ENCODE peak calls at places on chromosome 21, in seven cellular contexts. Z is foreskin fibroblast, O is tibial artery, X is endothelial cell of umbilical vein, R is nephron progenitor cell, L is progenitor cell of endocrine pancreas, F is A549. D is an unnamed sample.

GRCh38 chr21:29166853-29167252 is 36.4 kb downstream of the MAP3K7CL start:
- DNase-seq in Z (no peak), O (no peak), X (no peak), R (no peak), L (no peak), F (no peak), D (no peak)

GRCh38 chr21:25368531-25368930 is 238.8 kb downstream of the MRPL39 start:
- DNase-seq in Z (no peak), O (no peak), X (no peak), R (no peak), L (no peak), F (no peak), D (no peak)

GRCh38 chr21:37208741-37209225 is 58.4 kb downstream of the VPS26C start:
- DNase-seq in Z (no peak), O (no peak), X (no peak), R (peak), L (no peak), F (no peak), D (no peak)

GRCh38 chr21:14913576-14914146 is 151.1 kb downstream of the NRIP1 start:
- DNase-seq in Z (no peak), O (no peak), X (no peak), R (no peak), L (no peak), F (no peak), D (no peak)

GRCh38 chr21:42337276-42337675 is 13.5 kb downstream of the TFF2 start:
- DNase-seq in Z (no peak), O (no peak), X (no peak), R (no peak), L (no peak), F (no peak), D (no peak)

GRCh38 chr21:31248598-31248997 is 95.5 kb downstream of the TIAM1 start:
- DNase-seq in Z (peak), O (no peak), X (no peak), R (no peak), L (no peak), F (peak), D (no peak)

GRCh38 chr21:37593015-37593414 is 226.4 kb downstream of the DYRK1A start:
- DNase-seq in Z (no peak), O (no peak), X (peak), R (no peak), L (no peak), F (no peak), D (no peak)

GRCh38 chr21:35511298-35512162 is 462.4 kb upstream of the RUNX1 start:
- DNase-seq in Z (no peak), O (no peak), X (no peak), R (no peak), L (no peak), F (no peak), D (no peak)

GRCh38 chr21:17495680-17496079 is 17.2 kb upstream of the CXADR start:
- DNase-seq in Z (no peak), O (no peak), X (no peak), R (no peak), L (no peak), F (no peak), D (no peak)

GRCh38 chr21:36825683-36826082 is 126.8 kb downstream of the SIM2 start:
- DNase-seq in Z (no peak), O (no peak), X (no peak), R (no peak), L (no peak), F (no peak), D (no peak)

GRCh38 chr21:24896735-24897124 is 710.6 kb downstream of the MRPL39 start:
- DNase-seq in Z (no peak), O (no peak), X (no peak), R (no peak), L (no peak), F (no peak), D (no peak)

GRCh38 chr21:14545906-14546480 is at the start of gene SAMSN1:
- DNase-seq in Z (no peak), O (no peak), X (peak), R (no peak), L (no peak), F (no peak), D (no peak)

GRCh38 chr21:27362249-27362648 is 395.4 kb upstream of the ADAMTS5 start:
- DNase-seq in Z (no peak), O (no peak), X (peak), R (no peak), L (no peak), F (no peak), D (no peak)
- TF ChIP-seq CTCF in Z (no peak), O (peak), X (no peak), R (no peak), L (no peak), F (no peak), D (no peak)

GRCh38 chr21:38938343-38938742 is 132.6 kb downstream of the ETS2 start:
- DNase-seq in Z (no peak), O (no peak), X (no peak), R (peak), L (no peak), F (no peak), D (no peak)

GRCh38 chr21:38945536-38946245 is 140.0 kb downstream of the ETS2 start:
- DNase-seq in Z (no peak), O (no peak), X (no peak), R (peak), L (no peak), F (no peak), D (no peak)

GRCh38 chr21:38944903-38945302 is 139.2 kb downstream of the ETS2 start:
- DNase-seq in Z (no peak), O (no peak), X (no peak), R (no peak), L (no peak), F (no peak), D (no peak)

GRCh38 chr21:38937844-38938243 is 132.1 kb downstream of the ETS2 start:
- DNase-seq in Z (no peak), O (no peak), X (no peak), R (no peak), L (no peak), F (no peak), D (no peak)

GRCh38 chr21:38942617-38943245 is 137.0 kb downstream of the ETS2 start:
- DNase-seq in Z (no peak), O (no peak), X (no peak), R (no peak), L (no peak), F (no peak), D (no peak)
- TF ChIP-seq CTCF in Z (no peak), O (no peak), X (no peak), R (no peak), L (no peak), F (no peak), D (no peak)

GRCh38 chr21:45386728-45387371 is 18.1 kb upstream of the COL18A1 start:
- DNase-seq in Z (peak), O (peak), X (peak), R (no peak), L (no peak), F (peak), D (peak)
- TF ChIP-seq CTCF in Z (peak), O (peak), X (no peak), R (no peak), L (no peak), F (no peak), D (no peak)

DNA sequence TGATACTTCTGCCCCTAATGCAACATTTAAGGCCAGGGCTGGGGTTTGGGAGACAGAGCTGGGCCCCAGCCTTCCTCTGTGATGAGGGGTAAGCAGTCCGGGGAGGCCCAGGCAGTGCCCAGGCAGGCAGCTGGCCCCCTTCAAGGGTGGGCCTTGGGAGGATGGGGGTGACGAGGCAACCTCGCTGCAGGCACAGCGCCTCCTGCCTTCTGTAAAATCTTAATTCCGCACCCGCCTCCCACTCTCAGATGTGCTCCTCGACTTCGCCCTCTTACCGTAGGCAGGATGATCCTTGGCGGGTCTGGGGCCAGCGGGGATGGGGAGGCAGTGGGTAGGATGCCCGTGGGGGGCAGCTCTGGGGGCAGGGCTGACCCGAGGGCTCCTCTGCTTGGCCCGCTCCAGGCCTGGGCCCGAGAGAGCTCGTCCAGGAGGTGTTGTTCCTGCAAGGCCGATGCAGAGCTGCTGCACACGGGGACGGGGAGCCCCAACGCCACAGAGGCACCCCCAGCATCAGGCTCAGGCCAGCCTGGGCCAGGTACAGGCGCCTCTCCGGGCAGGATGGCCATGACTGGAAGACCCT is 9.1 kb downstream of the C21orf58 start:
- DNase-seq in Z (no peak), O (no peak), X (no peak), R (no peak), L (no peak), F (no peak), D (no peak)
- TF ChIP-seq CTCF in Z (no peak), O (no peak), X (no peak), R (no peak), L (no peak), F (no peak), D (no peak)

GRCh38 chr21:34133802-34134201 is 60.4 kb downstream of the MRPS6 start:
- DNase-seq in Z (no peak), O (no peak), X (no peak), R (no peak), L (no peak), F (no peak), D (no peak)
- TF ChIP-seq CTCF in Z (peak), O (peak), X (peak), R (peak), L (peak), F (no peak), D (peak)